ENCODE peak calls at places on chromosomes 11 and 22, in eight cellular contexts. One of them, this sample, is unnamed.

GRCh38 chr22:46027219-46028068 is 50.5 kb upstream of the WNT7B start:
- DNase-seq in tibial artery: peak; percentile 85
- DNase-seq in spleen: peak; percentile 86
- DNase-seq in HCT116: no peak
- DNase-seq in fibroblast of lung: no peak
- DNase-seq in cardiac muscle cell: no peak
- DNase-seq in A549: no peak
- DNase-seq in CD8-positive, alpha-beta memory T cell: no peak
- DNase-seq in this sample: no peak

GRCh38 chr22:41911292-41911611 is 3.6 kb downstream of the SHISA8 start:
- DNase-seq in CD8-positive, alpha-beta memory T cell: no peak
- DNase-seq in A549: no peak
- DNase-seq in cardiac muscle cell: no peak
- DNase-seq in fibroblast of lung: no peak
- DNase-seq in spleen: no peak
- DNase-seq in HCT116: no peak
- DNase-seq in tibial artery: no peak
- DNase-seq in this sample: no peak

GRCh38 chr11:67303989-67304411 is 670 bp downstream of the SSH3 start:
- DNase-seq in CD8-positive, alpha-beta memory T cell: no peak
- DNase-seq in spleen: peak; percentile 89
- DNase-seq in cardiac muscle cell: peak; percentile 21
- DNase-seq in HCT116: no peak
- DNase-seq in tibial artery: peak; percentile 69
- DNase-seq in A549: no peak
- DNase-seq in fibroblast of lung: no peak
- DNase-seq in this sample: peak; percentile 27

GRCh38 chr22:32202161-32202538 is 2.7 kb downstream of the RFPL2 start:
- DNase-seq in CD8-positive, alpha-beta memory T cell: no peak
- DNase-seq in HCT116: no peak
- DNase-seq in fibroblast of lung: no peak
- DNase-seq in tibial artery: no peak
- DNase-seq in A549: no peak
- DNase-seq in cardiac muscle cell: no peak
- DNase-seq in spleen: no peak
- DNase-seq in this sample: no peak

GRCh38 chr11:38307455-38307854 is 1709.4 kb upstream of the RAG2 start:
- DNase-seq in fibroblast of lung: no peak
- DNase-seq in CD8-positive, alpha-beta memory T cell: no peak
- DNase-seq in spleen: no peak
- DNase-seq in HCT116: no peak
- DNase-seq in cardiac muscle cell: no peak
- DNase-seq in A549: no peak
- DNase-seq in tibial artery: no peak
- DNase-seq in this sample: no peak

GRCh38 chr11:115505165-115505564 is 950 bp upstream of the CADM1 start:
- DNase-seq in CD8-positive, alpha-beta memory T cell: no peak
- DNase-seq in tibial artery: no peak
- DNase-seq in A549: peak; percentile 7
- DNase-seq in cardiac muscle cell: no peak
- DNase-seq in fibroblast of lung: no peak
- DNase-seq in spleen: no peak
- DNase-seq in HCT116: no peak
- DNase-seq in this sample: no peak

GRCh38 chr11:124301482-124301881 is 12.3 kb downstream of the OR8D1 start:
- DNase-seq in CD8-positive, alpha-beta memory T cell: no peak
- DNase-seq in tibial artery: no peak
- DNase-seq in cardiac muscle cell: peak; percentile 57
- DNase-seq in A549: no peak
- DNase-seq in fibroblast of lung: peak; percentile 80
- DNase-seq in HCT116: no peak
- DNase-seq in spleen: no peak
- DNase-seq in this sample: no peak

GRCh38 chr11:31800398-31801265 is 10.5 kb downstream of the PAX6 start:
- DNase-seq in CD8-positive, alpha-beta memory T cell: no peak
- DNase-seq in tibial artery: no peak
- DNase-seq in A549: no peak
- DNase-seq in spleen: no peak
- DNase-seq in fibroblast of lung: no peak
- DNase-seq in HCT116: no peak
- DNase-seq in cardiac muscle cell: no peak
- DNase-seq in this sample: no peak

GRCh38 chr11:33956611-33957010 is 64.7 kb upstream of the LMO2 start:
- DNase-seq in cardiac muscle cell: no peak
- DNase-seq in fibroblast of lung: no peak
- DNase-seq in HCT116: no peak
- DNase-seq in CD8-positive, alpha-beta memory T cell: no peak
- DNase-seq in A549: no peak
- DNase-seq in tibial artery: no peak
- DNase-seq in spleen: no peak
- DNase-seq in this sample: no peak

GRCh38 chr11:67468056-67468455 is 995 bp downstream of the TMEM134 start:
- DNase-seq in spleen: no peak
- DNase-seq in HCT116: no peak
- DNase-seq in CD8-positive, alpha-beta memory T cell: no peak
- DNase-seq in tibial artery: peak; percentile 83
- DNase-seq in A549: no peak
- DNase-seq in fibroblast of lung: no peak
- DNase-seq in cardiac muscle cell: no peak
- DNase-seq in this sample: no peak

GRCh38 chr11:11407738-11408084 is 54.7 kb upstream of the CSNK2A3 start:
- DNase-seq in spleen: no peak
- DNase-seq in A549: no peak
- DNase-seq in fibroblast of lung: no peak
- DNase-seq in CD8-positive, alpha-beta memory T cell: no peak
- DNase-seq in tibial artery: peak; percentile 78
- DNase-seq in HCT116: no peak
- DNase-seq in cardiac muscle cell: no peak
- DNase-seq in this sample: no peak

GRCh38 chr11:64891215-64891848 is 12.9 kb upstream of the EHD1 start:
- DNase-seq in cardiac muscle cell: no peak
- DNase-seq in CD8-positive, alpha-beta memory T cell: no peak
- DNase-seq in HCT116: no peak
- DNase-seq in tibial artery: no peak
- DNase-seq in fibroblast of lung: no peak
- DNase-seq in A549: no peak
- DNase-seq in spleen: no peak
- DNase-seq in this sample: no peak
- H3K4me3 ChIP-seq in cardiac muscle cell: no peak overlapping the region
- H3K4me3 ChIP-seq in CD8-positive, alpha-beta memory T cell: no peak overlapping the region
- H3K4me3 ChIP-seq in HCT116: no peak overlapping the region
- H3K4me3 ChIP-seq in tibial artery: no peak overlapping the region
- H3K4me3 ChIP-seq in fibroblast of lung: no peak overlapping the region
- H3K4me3 ChIP-seq in A549: peak overlapping the region; percentile 49
- H3K4me3 ChIP-seq in spleen: no peak overlapping the region
- H3K4me3 ChIP-seq in this sample: no peak overlapping the region

GRCh38 chr11:102143867-102144266 is 33.6 kb downstream of the YAP1 start:
- DNase-seq in fibroblast of lung: no peak
- DNase-seq in A549: no peak
- DNase-seq in spleen: no peak
- DNase-seq in tibial artery: no peak
- DNase-seq in HCT116: no peak
- DNase-seq in CD8-positive, alpha-beta memory T cell: no peak
- DNase-seq in cardiac muscle cell: no peak
- DNase-seq in this sample: no peak

GRCh38 chr11:102147031-102147430 is 36.8 kb downstream of the YAP1 start:
- DNase-seq in cardiac muscle cell: peak; percentile 15
- DNase-seq in fibroblast of lung: peak; percentile 74
- DNase-seq in CD8-positive, alpha-beta memory T cell: no peak
- DNase-seq in spleen: no peak
- DNase-seq in HCT116: no peak
- DNase-seq in tibial artery: no peak
- DNase-seq in A549: no peak
- DNase-seq in this sample: no peak

GRCh38 chr11:102147632-102148031 is 37.4 kb downstream of the YAP1 start:
- DNase-seq in fibroblast of lung: no peak
- DNase-seq in tibial artery: no peak
- DNase-seq in A549: no peak
- DNase-seq in cardiac muscle cell: peak; percentile 54
- DNase-seq in HCT116: no peak
- DNase-seq in spleen: no peak
- DNase-seq in CD8-positive, alpha-beta memory T cell: no peak
- DNase-seq in this sample: no peak

GRCh38 chr11:102142333-102142732 is 32.1 kb downstream of the YAP1 start:
- DNase-seq in A549: no peak
- DNase-seq in tibial artery: no peak
- DNase-seq in fibroblast of lung: peak; percentile 56
- DNase-seq in spleen: no peak
- DNase-seq in HCT116: no peak
- DNase-seq in cardiac muscle cell: no peak
- DNase-seq in CD8-positive, alpha-beta memory T cell: no peak
- DNase-seq in this sample: no peak

DNA sequence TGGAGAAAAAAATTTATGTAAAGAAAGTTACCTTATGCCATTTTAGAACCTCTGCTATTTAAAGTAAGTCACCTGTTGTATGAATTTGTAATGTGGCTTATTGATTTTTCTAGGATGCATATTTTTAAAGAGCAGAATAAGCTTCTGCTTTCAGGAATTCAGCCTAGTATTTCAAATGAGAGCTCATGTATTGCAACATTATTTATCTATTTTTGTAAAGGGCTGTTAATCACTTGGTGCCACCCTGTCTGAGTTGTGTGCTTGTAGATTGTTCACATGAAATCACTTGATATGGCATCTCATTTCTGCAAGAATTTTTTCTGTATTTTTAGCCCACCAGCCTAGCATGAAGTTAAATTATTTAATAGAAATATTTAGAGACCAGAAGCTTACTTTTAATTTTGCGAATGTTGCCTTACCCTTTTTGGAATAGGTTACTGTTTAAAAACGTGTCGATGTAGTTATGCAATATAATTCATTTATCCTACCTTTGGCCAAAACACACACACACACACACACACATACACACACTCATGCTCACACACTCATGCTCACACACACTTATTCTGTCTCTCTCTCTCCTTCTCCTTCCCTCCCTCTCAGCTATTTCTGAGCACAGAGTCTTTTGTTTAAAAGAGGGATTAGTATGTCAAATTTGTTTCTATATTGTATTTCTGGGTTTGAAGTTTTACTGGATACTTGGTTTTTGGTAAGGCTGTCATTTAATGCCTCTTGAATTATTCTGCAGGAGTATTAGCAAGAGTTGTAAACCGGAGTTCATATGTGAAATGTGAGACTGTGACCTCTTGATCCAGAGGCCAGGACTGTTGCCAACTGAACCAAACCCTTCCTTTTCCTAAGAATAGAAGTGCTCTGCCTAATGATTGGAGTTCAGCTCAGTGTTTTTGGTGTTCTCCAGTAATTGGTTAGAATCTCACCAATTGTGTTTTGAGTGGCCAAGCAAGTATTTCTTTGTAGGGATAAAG is 34.4 kb downstream of the YAP1 start:
- DNase-seq in CD8-positive, alpha-beta memory T cell: no peak
- DNase-seq in cardiac muscle cell: peak; percentile 63
- DNase-seq in A549: no peak
- DNase-seq in HCT116: no peak
- DNase-seq in spleen: no peak
- DNase-seq in tibial artery: peak; percentile 76
- DNase-seq in fibroblast of lung: peak; percentile 93
- DNase-seq in this sample: no peak
- H3K27ac ChIP-seq in CD8-positive, alpha-beta memory T cell: no peak overlapping the region
- H3K27ac ChIP-seq in cardiac muscle cell: peak overlapping the region; percentile 88
- H3K27ac ChIP-seq in A549: peak overlapping the region; percentile 20
- H3K27ac ChIP-seq in HCT116: no peak overlapping the region
- H3K27ac ChIP-seq in spleen: no peak overlapping the region
- H3K27ac ChIP-seq in tibial artery: peak overlapping the region; percentile 71
- H3K27ac ChIP-seq in fibroblast of lung: peak overlapping the region; percentile 55
- H3K27ac ChIP-seq in this sample: no peak overlapping the region

GRCh38 chr11:69297225-69297925 is 3.4 kb downstream of the MYEOV start:
- DNase-seq in HCT116: peak; percentile 97
- DNase-seq in spleen: peak; percentile 95
- DNase-seq in cardiac muscle cell: peak; percentile 98
- DNase-seq in tibial artery: peak; percentile 96
- DNase-seq in CD8-positive, alpha-beta memory T cell: peak; percentile 74
- DNase-seq in fibroblast of lung: peak; percentile 98
- DNase-seq in A549: peak; percentile 93
- DNase-seq in this sample: peak; percentile 79

GRCh38 chr11:69296890-69297224 is 2.9 kb downstream of the MYEOV start:
- DNase-seq in fibroblast of lung: no peak
- DNase-seq in HCT116: no peak
- DNase-seq in spleen: no peak
- DNase-seq in tibial artery: peak; percentile 77
- DNase-seq in A549: no peak
- DNase-seq in cardiac muscle cell: no peak
- DNase-seq in CD8-positive, alpha-beta memory T cell: no peak
- DNase-seq in this sample: no peak

GRCh38 chr11:69299572-69299971 is 5.6 kb downstream of the MYEOV start:
- DNase-seq in A549: no peak
- DNase-seq in fibroblast of lung: no peak
- DNase-seq in spleen: peak; percentile 74
- DNase-seq in HCT116: no peak
- DNase-seq in CD8-positive, alpha-beta memory T cell: no peak
- DNase-seq in tibial artery: no peak
- DNase-seq in cardiac muscle cell: no peak
- DNase-seq in this sample: no peak

GRCh38 chr11:69298778-69299461 is 5.0 kb downstream of the MYEOV start:
- DNase-seq in A549: no peak
- DNase-seq in cardiac muscle cell: no peak
- DNase-seq in fibroblast of lung: no peak
- DNase-seq in HCT116: no peak
- DNase-seq in spleen: peak; percentile 78
- DNase-seq in CD8-positive, alpha-beta memory T cell: no peak
- DNase-seq in tibial artery: no peak
- DNase-seq in this sample: no peak

DNA sequence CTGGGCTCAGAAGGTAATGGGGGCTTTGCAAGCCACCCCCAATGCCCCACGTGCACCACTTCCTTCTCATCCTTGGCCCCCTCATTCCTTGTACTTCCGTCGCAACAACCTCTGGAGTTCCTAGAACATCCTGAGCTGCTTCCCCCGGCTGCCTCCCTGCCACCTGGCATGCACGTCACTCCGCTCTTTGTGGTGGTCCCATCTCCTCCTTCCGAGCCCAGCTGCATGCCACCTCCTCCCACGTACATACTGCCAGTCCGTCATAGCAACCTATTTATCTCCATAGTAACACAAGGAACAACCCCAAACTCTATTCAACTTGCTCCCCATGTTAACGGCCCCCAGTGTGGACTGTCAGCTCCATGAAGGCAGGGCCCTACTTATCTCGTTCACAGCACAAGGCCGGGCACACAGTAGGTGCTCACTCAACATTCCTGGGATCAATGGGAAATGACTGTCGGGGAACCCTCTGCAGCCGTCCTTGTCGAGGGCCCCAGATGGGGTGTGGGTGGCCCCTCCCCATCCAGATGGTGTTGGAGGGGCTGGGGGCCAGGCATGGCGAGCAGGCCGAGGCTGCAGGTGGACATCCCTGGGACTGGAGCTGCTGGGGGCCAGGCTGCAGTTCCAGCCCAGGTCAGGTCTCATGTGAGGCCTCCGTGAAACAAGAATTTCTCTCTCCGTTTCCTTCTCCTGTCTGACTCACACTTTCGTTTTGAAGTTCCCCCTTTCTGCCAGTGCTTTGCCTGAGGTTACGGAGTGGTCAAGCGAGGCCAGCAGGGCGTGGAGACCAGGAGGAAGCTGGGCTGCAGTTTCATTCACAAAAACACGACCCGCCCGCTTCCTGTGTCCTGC is 4.2 kb downstream of the MYEOV start:
- DNase-seq in A549: peak; percentile 76
- DNase-seq in fibroblast of lung: peak; percentile 88
- DNase-seq in cardiac muscle cell: peak; percentile 78
- DNase-seq in spleen: peak; percentile 93
- DNase-seq in CD8-positive, alpha-beta memory T cell: no peak
- DNase-seq in tibial artery: peak; percentile 87
- DNase-seq in HCT116: peak; percentile 78
- DNase-seq in this sample: peak; percentile 56
- H3K4me1 ChIP-seq in A549: peaks cover 78% of the 10 kb centered on the region
- H3K4me1 ChIP-seq in fibroblast of lung: peaks cover 57% of the 10 kb centered on the region
- H3K4me1 ChIP-seq in cardiac muscle cell: no peaks in the 10 kb centered on the region
- H3K4me1 ChIP-seq in spleen: peaks cover 33% of the 10 kb centered on the region
- H3K4me1 ChIP-seq in CD8-positive, alpha-beta memory T cell: peaks cover 58% of the 10 kb centered on the region
- H3K4me1 ChIP-seq in tibial artery: peaks cover 60% of the 10 kb centered on the region
- H3K4me1 ChIP-seq in HCT116: peaks cover 77% of the 10 kb centered on the region
- H3K4me1 ChIP-seq in this sample: peaks cover 62% of the 10 kb centered on the region

GRCh38 chr11:118888398-118888797 is 4.7 kb downstream of the CXCR5 start:
- DNase-seq in HCT116: peak; percentile 68
- DNase-seq in tibial artery: no peak
- DNase-seq in CD8-positive, alpha-beta memory T cell: no peak
- DNase-seq in A549: no peak
- DNase-seq in cardiac muscle cell: no peak
- DNase-seq in spleen: no peak
- DNase-seq in fibroblast of lung: no peak
- DNase-seq in this sample: no peak
- H3K4me3 ChIP-seq in HCT116: peak overlapping the region; percentile 24
- H3K4me3 ChIP-seq in tibial artery: no peak overlapping the region
- H3K4me3 ChIP-seq in CD8-positive, alpha-beta memory T cell: no peak overlapping the region
- H3K4me3 ChIP-seq in A549: no peak overlapping the region
- H3K4me3 ChIP-seq in cardiac muscle cell: no peak overlapping the region
- H3K4me3 ChIP-seq in spleen: no peak overlapping the region
- H3K4me3 ChIP-seq in fibroblast of lung: no peak overlapping the region
- H3K4me3 ChIP-seq in this sample: no peak overlapping the region